ENCODE peak calls at places on chromosome 13, in four cellular contexts. V is HepG2, T is K562, Z is GM12878. P is an unnamed sample.

GRCh38 chr13:34847751-34848150 is 94.3 kb upstream of the NBEA start:
- DNase-seq in T (no peak), V (no peak), Z (no peak), P (no peak)

GRCh38 chr13:81283062-81283461 is 942.1 kb upstream of the SPRY2 start:
- DNase-seq in Z (no peak), V (no peak), T (no peak), P (no peak)

GRCh38 chr13:102380012-102380411 is 21.8 kb downstream of the FGF14 start:
- DNase-seq in V (no peak), Z (no peak), T (no peak), P (no peak)

GRCh38 chr13:106061781-106062180 is 473.7 kb downstream of the EFNB2 start:
- DNase-seq in V (no peak), T (no peak), Z (no peak), P (no peak)

GRCh38 chr13:22703601-22704209 is 477.1 kb upstream of the SGCG start:
- DNase-seq in V (no peak), T (no peak), Z (no peak), P (peak)

GRCh38 chr13:48161530-48162179 is 66.8 kb upstream of the MED4 start:
- DNase-seq in T (peak), Z (no peak), V (no peak), P (no peak)

GRCh38 chr13:102401305-102401704 is 543 bp downstream of the FGF14 start:
- DNase-seq in Z (no peak), T (no peak), V (no peak), P (no peak)

GRCh38 chr13:63497601-63498000 is 2082.0 kb upstream of the PCDH20 start:
- DNase-seq in T (no peak), Z (no peak), V (no peak), P (no peak)

GRCh38 chr13:97273341-97273831 is 51.3 kb downstream of the MBNL2 start:
- DNase-seq in Z (no peak), T (no peak), V (no peak), P (no peak)

DNA sequence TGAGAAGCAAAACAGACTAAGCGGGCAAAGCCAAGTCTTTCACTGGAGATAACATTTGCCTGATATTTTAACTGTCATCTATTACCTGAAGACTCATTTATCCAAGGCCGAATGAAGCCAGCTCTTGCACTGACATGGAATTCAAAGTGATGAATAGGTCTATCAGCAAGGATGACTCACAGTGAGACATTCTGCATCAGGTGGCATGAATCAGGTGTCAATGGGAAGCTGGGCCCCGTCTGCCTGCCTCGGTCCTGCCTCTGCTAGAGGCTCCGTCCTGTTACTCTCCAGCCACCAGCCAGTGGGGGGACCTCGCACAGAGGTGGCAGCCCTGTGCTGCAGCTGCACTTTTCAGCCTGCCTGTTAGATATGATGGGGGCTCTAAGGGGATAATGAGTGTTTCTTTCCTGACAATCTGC is 23.5 kb downstream of the STARD13 start:
- DNase-seq in T (no peak), Z (no peak), V (peak), P (no peak)
- TF ChIP-seq TARDBP in T (no peak), Z (no peak), V (no peak), P (no peak)

GRCh38 chr13:50613356-50613831 is 230.1 kb downstream of the DLEU7 start:
- DNase-seq in Z (no peak), T (peak), V (no peak), P (no peak)

GRCh38 chr13:50617134-50617721 is 226.3 kb downstream of the DLEU7 start:
- DNase-seq in Z (no peak), T (no peak), V (no peak), P (no peak)

GRCh38 chr13:50616101-50616500 is 227.4 kb downstream of the DLEU7 start:
- DNase-seq in T (no peak), V (no peak), Z (no peak), P (no peak)

GRCh38 chr13:50615234-50615633 is 228.3 kb downstream of the DLEU7 start:
- DNase-seq in T (no peak), Z (no peak), V (no peak), P (no peak)

GRCh38 chr13:50618206-50618605 is 225.3 kb downstream of the DLEU7 start:
- DNase-seq in Z (no peak), T (no peak), V (no peak), P (no peak)
- TF ChIP-seq TARDBP in Z (no peak), T (no peak), V (no peak), P (no peak)

GRCh38 chr13:111514646-111515617 is 194.5 kb downstream of the TEX29 start:
- DNase-seq in Z (no peak), T (no peak), V (no peak), P (no peak)
- TF ChIP-seq TARDBP in Z (no peak), T (no peak), V (no peak), P (no peak)

GRCh38 chr13:95749545-95749944 is 72.6 kb downstream of the DNAJC3 start:
- DNase-seq in V (no peak), T (no peak), Z (no peak), P (no peak)
- TF ChIP-seq TARDBP in V (no peak), T (no peak), Z (no peak), P (no peak)

GRCh38 chr13:21674271-21675009 is 3.6 kb downstream of the FGF9 start:
- DNase-seq in V (no peak), T (no peak), Z (no peak), P (peak)
- TF ChIP-seq TARDBP in V (no peak), T (no peak), Z (no peak), P (no peak)

GRCh38 chr13:29448124-29448685 is 147.3 kb downstream of the SLC7A1 start:
- DNase-seq in V (no peak), Z (no peak), T (no peak), P (no peak)
- TF ChIP-seq TARDBP in V (no peak), Z (no peak), T (no peak), P (no peak)